ENCODE peak calls at places on chromosomes 7 and 10, in ten cellular contexts. G is head of caudate nucleus, N is HFFc6, U is T-helper 1 cell, P is chondrocyte, W is nucleus accumbens, Q is GM20000, F is SK-MEL-5, K is progenitor cell of endocrine pancreas, X is NAMALWA. I is an unnamed sample.

GRCh38 chr10:112208981-112209380 is 25.4 kb upstream of the GPAM start:
- DNase-seq in F (no peak), G (no peak), W (no peak), P (no peak), Q (no peak), U (no peak), K (no peak), N (peak), X (no peak), I (no peak)

GRCh38 chr10:78920011-78920410 is 148.8 kb upstream of the ZMIZ1 start:
- DNase-seq in X (no peak), K (no peak), N (no peak), U (no peak), F (no peak), G (no peak), Q (no peak), P (no peak), W (no peak), I (no peak)

GRCh38 chr7:93327006-93327633 is 95.0 kb downstream of the VPS50 start:
- DNase-seq in K (no peak), Q (no peak), N (peak), W (no peak), X (no peak), U (no peak), G (no peak), P (no peak), F (peak), I (peak)

GRCh38 chr10:129936266-129936922 is 27.7 kb downstream of the EBF3 start:
- DNase-seq in Q (no peak), N (no peak), K (no peak), G (no peak), X (no peak), F (no peak), U (no peak), P (no peak), W (no peak), I (no peak)

GRCh38 chr7:77685219-77685618 is 11.0 kb upstream of the RSBN1L start:
- DNase-seq in K (no peak), Q (no peak), G (no peak), F (no peak), W (no peak), U (no peak), N (no peak), P (no peak), X (no peak), I (no peak)

GRCh38 chr10:88152720-88153119 is 289.3 kb downstream of the PTEN start:
- DNase-seq in F (peak), N (peak), P (no peak), K (no peak), X (no peak), U (no peak), W (no peak), G (no peak), Q (peak), I (peak)

GRCh38 chr10:68684413-68684812 is 36.6 kb upstream of the CCAR1 start:
- DNase-seq in N (no peak), W (no peak), U (no peak), Q (peak), K (no peak), F (no peak), X (no peak), G (no peak), P (no peak), I (no peak)

GRCh38 chr10:71603754-71604153 is 115.8 kb downstream of the C10orf105 start:
- DNase-seq in P (no peak), W (no peak), U (no peak), Q (no peak), X (no peak), K (no peak), G (no peak), F (no peak), N (no peak), I (no peak)

GRCh38 chr7:99126921-99127553 is 16.9 kb downstream of the SMURF1 start:
- DNase-seq in P (no peak), G (no peak), W (no peak), F (peak), K (no peak), U (no peak), N (no peak), Q (no peak), X (no peak), I (no peak)

GRCh38 chr10:99497343-99498025 is 35.3 kb upstream of the NKX2-3 start:
- DNase-seq in K (no peak), N (no peak), G (no peak), X (no peak), F (no peak), W (no peak), U (no peak), P (no peak), Q (no peak), I (no peak)

GRCh38 chr10:80596391-80597257 is 58.9 kb downstream of the SH2D4B start:
- DNase-seq in G (no peak), X (peak), N (peak), W (no peak), F (peak), K (no peak), Q (peak), U (no peak), P (no peak), I (no peak)

GRCh38 chr7:114048386-114049235 is 129.8 kb upstream of the PPP1R3A start:
- DNase-seq in U (no peak), F (peak), X (no peak), W (no peak), Q (no peak), P (no peak), K (no peak), N (no peak), G (no peak), I (peak)

GRCh38 chr7:43766564-43766963 is 8.1 kb downstream of the BLVRA start:
- DNase-seq in W (no peak), G (no peak), F (no peak), U (no peak), P (no peak), N (no peak), X (no peak), Q (no peak), K (no peak), I (no peak)

GRCh38 chr7:40866601-40867000 is 731.8 kb downstream of the SUGCT start:
- DNase-seq in Q (no peak), N (no peak), F (peak), G (peak), W (no peak), X (no peak), K (no peak), P (no peak), U (no peak), I (no peak)

GRCh38 chr10:12499587-12499986 is 150.2 kb downstream of the CAMK1D start:
- DNase-seq in X (no peak), G (peak), Q (no peak), W (peak), F (no peak), U (no peak), P (no peak), N (no peak), K (no peak), I (no peak)

GRCh38 chr10:10854715-10855114 is 163.0 kb upstream of the CELF2 start:
- DNase-seq in F (no peak), U (no peak), Q (no peak), P (no peak), N (no peak), K (no peak), W (no peak), X (no peak), G (no peak), I (no peak)

GRCh38 chr7:47885309-47886000 is 62.8 kb downstream of the PKD1L1 start:
- DNase-seq in X (no peak), K (no peak), G (no peak), N (no peak), F (no peak), U (no peak), P (no peak), Q (no peak), W (no peak), I (no peak)

GRCh38 chr7:111951027-111951426 is 255.2 kb downstream of the DOCK4 start:
- DNase-seq in F (no peak), P (no peak), K (no peak), Q (no peak), N (no peak), W (no peak), U (no peak), G (no peak), X (no peak), I (no peak)

GRCh38 chr10:101047961-101048892 is 13.6 kb upstream of the KAZALD1 start:
- DNase-seq in G (no peak), P (no peak), F (no peak), Q (no peak), U (no peak), K (peak), N (no peak), X (no peak), W (no peak), I (no peak)

GRCh38 chr10:72309290-72310240 is 35.8 kb downstream of the DDIT4 start:
- DNase-seq in W (peak), F (no peak), Q (no peak), N (no peak), P (no peak), X (no peak), G (peak), U (no peak), K (no peak), I (no peak)

GRCh38 chr10:43407148-43407575 is 1.8 kb downstream of the HNRNPF start:
- DNase-seq in W (no peak), X (peak), P (no peak), N (peak), Q (peak), G (peak), U (peak), F (peak), K (peak), I (no peak)

GRCh38 chr7:13524076-13524475 is 465.4 kb downstream of the ETV1 start:
- DNase-seq in K (no peak), Q (no peak), F (no peak), N (no peak), X (no peak), W (no peak), U (no peak), P (no peak), G (no peak), I (no peak)

I was measured in foreskin melanocyte.